ENCODE peak calls at places on chromosomes 6 and 20, in four cellular contexts. One of them, this sample, is unnamed.

GRCh38 chr6:12482386-12482785 is 192.2 kb downstream of the EDN1 start:
- ATAC-seq in activated CD8-positive, alpha-beta memory T cell treated with anti-CD3 and anti-CD28 coated beads, Interleukin-2, amount 10 ng/mL, durations not matched to agents 7 days and 5 days: no peak
- ATAC-seq in heart left ventricle: no peak
- ATAC-seq in body of pancreas: no peak
- ATAC-seq in this sample: no peak

GRCh38 chr6:162736933-162737332 is 9.2 kb downstream of the PACRG start:
- ATAC-seq in body of pancreas: no peak
- ATAC-seq in heart left ventricle: peak
- ATAC-seq in activated CD8-positive, alpha-beta memory T cell treated with anti-CD3 and anti-CD28 coated beads, Interleukin-2, amount 10 ng/mL, durations not matched to agents 7 days and 5 days: no peak
- ATAC-seq in this sample: no peak

GRCh38 chr6:129243377-129243776 is 360.4 kb downstream of the LAMA2 start:
- ATAC-seq in body of pancreas: no peak
- ATAC-seq in activated CD8-positive, alpha-beta memory T cell treated with anti-CD3 and anti-CD28 coated beads, Interleukin-2, amount 10 ng/mL, durations not matched to agents 7 days and 5 days: no peak
- ATAC-seq in heart left ventricle: peak
- ATAC-seq in this sample: no peak

GRCh38 chr6:132401120-132401940 is at the start of gene MOXD1:
- ATAC-seq in activated CD8-positive, alpha-beta memory T cell treated with anti-CD3 and anti-CD28 coated beads, Interleukin-2, amount 10 ng/mL, durations not matched to agents 7 days and 5 days: peak
- ATAC-seq in body of pancreas: peak
- ATAC-seq in heart left ventricle: peak
- ATAC-seq in this sample: peak

GRCh38 chr6:160952633-160953281 is 38.8 kb upstream of the MAP3K4 start:
- ATAC-seq in activated CD8-positive, alpha-beta memory T cell treated with anti-CD3 and anti-CD28 coated beads, Interleukin-2, amount 10 ng/mL, durations not matched to agents 7 days and 5 days: no peak
- ATAC-seq in heart left ventricle: no peak
- ATAC-seq in body of pancreas: no peak
- ATAC-seq in this sample: no peak

GRCh38 chr6:57207141-57207540 is 15.0 kb downstream of the RAB23 start:
- ATAC-seq in heart left ventricle: no peak
- ATAC-seq in body of pancreas: no peak
- ATAC-seq in activated CD8-positive, alpha-beta memory T cell treated with anti-CD3 and anti-CD28 coated beads, Interleukin-2, amount 10 ng/mL, durations not matched to agents 7 days and 5 days: no peak
- ATAC-seq in this sample: peak

GRCh38 chr6:2733324-2733723 is 17.4 kb downstream of the MYLK4 start:
- ATAC-seq in activated CD8-positive, alpha-beta memory T cell treated with anti-CD3 and anti-CD28 coated beads, Interleukin-2, amount 10 ng/mL, durations not matched to agents 7 days and 5 days: peak
- ATAC-seq in heart left ventricle: peak
- ATAC-seq in body of pancreas: no peak
- ATAC-seq in this sample: peak

GRCh38 chr6:122696853-122697252 is 82.7 kb upstream of the FABP7 start:
- ATAC-seq in activated CD8-positive, alpha-beta memory T cell treated with anti-CD3 and anti-CD28 coated beads, Interleukin-2, amount 10 ng/mL, durations not matched to agents 7 days and 5 days: no peak
- ATAC-seq in heart left ventricle: no peak
- ATAC-seq in body of pancreas: no peak
- ATAC-seq in this sample: no peak

GRCh38 chr6:145372671-145373123 is 362.6 kb downstream of the EPM2A start:
- ATAC-seq in body of pancreas: no peak
- ATAC-seq in heart left ventricle: peak
- ATAC-seq in activated CD8-positive, alpha-beta memory T cell treated with anti-CD3 and anti-CD28 coated beads, Interleukin-2, amount 10 ng/mL, durations not matched to agents 7 days and 5 days: peak
- ATAC-seq in this sample: peak

GRCh38 chr6:81875776-81876293 is 123.4 kb upstream of the TENT5A start:
- ATAC-seq in activated CD8-positive, alpha-beta memory T cell treated with anti-CD3 and anti-CD28 coated beads, Interleukin-2, amount 10 ng/mL, durations not matched to agents 7 days and 5 days: no peak
- ATAC-seq in heart left ventricle: no peak
- ATAC-seq in body of pancreas: no peak
- ATAC-seq in this sample: no peak

GRCh38 chr6:50850223-50850751 is 31.6 kb downstream of the TFAP2B start:
- ATAC-seq in body of pancreas: peak
- ATAC-seq in activated CD8-positive, alpha-beta memory T cell treated with anti-CD3 and anti-CD28 coated beads, Interleukin-2, amount 10 ng/mL, durations not matched to agents 7 days and 5 days: no peak
- ATAC-seq in heart left ventricle: no peak
- ATAC-seq in this sample: no peak

GRCh38 chr6:44193307-44193910 is 23.3 kb upstream of the MYMX start:
- ATAC-seq in body of pancreas: no peak
- ATAC-seq in heart left ventricle: no peak
- ATAC-seq in activated CD8-positive, alpha-beta memory T cell treated with anti-CD3 and anti-CD28 coated beads, Interleukin-2, amount 10 ng/mL, durations not matched to agents 7 days and 5 days: no peak
- ATAC-seq in this sample: no peak

GRCh38 chr20:37381621-37382538 is 35.9 kb downstream of the SRC start:
- ATAC-seq in activated CD8-positive, alpha-beta memory T cell treated with anti-CD3 and anti-CD28 coated beads, Interleukin-2, amount 10 ng/mL, durations not matched to agents 7 days and 5 days: no peak
- ATAC-seq in heart left ventricle: no peak
- ATAC-seq in body of pancreas: no peak
- ATAC-seq in this sample: no peak

GRCh38 chr6:168201383-168201782 is 118.2 kb downstream of the DACT2 start:
- ATAC-seq in activated CD8-positive, alpha-beta memory T cell treated with anti-CD3 and anti-CD28 coated beads, Interleukin-2, amount 10 ng/mL, durations not matched to agents 7 days and 5 days: no peak
- ATAC-seq in body of pancreas: peak
- ATAC-seq in heart left ventricle: no peak
- ATAC-seq in this sample: no peak

GRCh38 chr6:89997456-89998445 is 103.5 kb downstream of the GJA10 start:
- ATAC-seq in activated CD8-positive, alpha-beta memory T cell treated with anti-CD3 and anti-CD28 coated beads, Interleukin-2, amount 10 ng/mL, durations not matched to agents 7 days and 5 days: no peak
- ATAC-seq in heart left ventricle: no peak
- ATAC-seq in body of pancreas: peak
- ATAC-seq in this sample: no peak

GRCh38 chr20:50305636-50306477 is 115.2 kb downstream of the CEBPB start:
- ATAC-seq in heart left ventricle: no peak
- ATAC-seq in activated CD8-positive, alpha-beta memory T cell treated with anti-CD3 and anti-CD28 coated beads, Interleukin-2, amount 10 ng/mL, durations not matched to agents 7 days and 5 days: no peak
- ATAC-seq in body of pancreas: no peak
- ATAC-seq in this sample: no peak

GRCh38 chr20:53739799-53740785 is 146.5 kb upstream of the ZNF217 start:
- ATAC-seq in heart left ventricle: no peak
- ATAC-seq in body of pancreas: no peak
- ATAC-seq in activated CD8-positive, alpha-beta memory T cell treated with anti-CD3 and anti-CD28 coated beads, Interleukin-2, amount 10 ng/mL, durations not matched to agents 7 days and 5 days: peak
- ATAC-seq in this sample: peak

GRCh38 chr6:39137235-39137634 is 22.2 kb upstream of the SAYSD1 start:
- ATAC-seq in heart left ventricle: no peak
- ATAC-seq in body of pancreas: no peak
- ATAC-seq in activated CD8-positive, alpha-beta memory T cell treated with anti-CD3 and anti-CD28 coated beads, Interleukin-2, amount 10 ng/mL, durations not matched to agents 7 days and 5 days: peak
- ATAC-seq in this sample: no peak

GRCh38 chr6:169454204-169454871 is 200.7 kb upstream of the THBS2 start:
- ATAC-seq in body of pancreas: no peak
- ATAC-seq in activated CD8-positive, alpha-beta memory T cell treated with anti-CD3 and anti-CD28 coated beads, Interleukin-2, amount 10 ng/mL, durations not matched to agents 7 days and 5 days: no peak
- ATAC-seq in heart left ventricle: no peak
- ATAC-seq in this sample: no peak

GRCh38 chr20:50799890-50800550 is 5.2 kb downstream of the BCAS4 start:
- ATAC-seq in body of pancreas: no peak
- ATAC-seq in activated CD8-positive, alpha-beta memory T cell treated with anti-CD3 and anti-CD28 coated beads, Interleukin-2, amount 10 ng/mL, durations not matched to agents 7 days and 5 days: no peak
- ATAC-seq in heart left ventricle: no peak
- ATAC-seq in this sample: no peak

GRCh38 chr20:32945710-32946221 is 58.5 kb downstream of the SUN5 start:
- ATAC-seq in body of pancreas: no peak
- ATAC-seq in activated CD8-positive, alpha-beta memory T cell treated with anti-CD3 and anti-CD28 coated beads, Interleukin-2, amount 10 ng/mL, durations not matched to agents 7 days and 5 days: peak
- ATAC-seq in heart left ventricle: no peak
- ATAC-seq in this sample: peak

GRCh38 chr6:143395699-143396098 is 54.8 kb downstream of the ADAT2 start:
- ATAC-seq in activated CD8-positive, alpha-beta memory T cell treated with anti-CD3 and anti-CD28 coated beads, Interleukin-2, amount 10 ng/mL, durations not matched to agents 7 days and 5 days: no peak
- ATAC-seq in body of pancreas: no peak
- ATAC-seq in heart left ventricle: no peak
- ATAC-seq in this sample: no peak

GRCh38 chr20:37657924-37658800 is 35.7 kb upstream of the CTNNBL1 start:
- ATAC-seq in activated CD8-positive, alpha-beta memory T cell treated with anti-CD3 and anti-CD28 coated beads, Interleukin-2, amount 10 ng/mL, durations not matched to agents 7 days and 5 days: no peak
- ATAC-seq in heart left ventricle: no peak
- ATAC-seq in body of pancreas: no peak
- ATAC-seq in this sample: no peak

GRCh38 chr6:90044182-90044832 is 150.0 kb downstream of the GJA10 start:
- ATAC-seq in body of pancreas: no peak
- ATAC-seq in heart left ventricle: no peak
- ATAC-seq in activated CD8-positive, alpha-beta memory T cell treated with anti-CD3 and anti-CD28 coated beads, Interleukin-2, amount 10 ng/mL, durations not matched to agents 7 days and 5 days: peak
- ATAC-seq in this sample: peak

GRCh38 chr20:47466704-47467459 is 34.8 kb upstream of the NCOA3 start:
- ATAC-seq in activated CD8-positive, alpha-beta memory T cell treated with anti-CD3 and anti-CD28 coated beads, Interleukin-2, amount 10 ng/mL, durations not matched to agents 7 days and 5 days: no peak
- ATAC-seq in heart left ventricle: no peak
- ATAC-seq in body of pancreas: no peak
- ATAC-seq in this sample: no peak

GRCh38 chr6:143195349-143195845 is 134.7 kb downstream of the AIG1 start:
- ATAC-seq in activated CD8-positive, alpha-beta memory T cell treated with anti-CD3 and anti-CD28 coated beads, Interleukin-2, amount 10 ng/mL, durations not matched to agents 7 days and 5 days: no peak
- ATAC-seq in body of pancreas: no peak
- ATAC-seq in heart left ventricle: peak
- ATAC-seq in this sample: no peak

GRCh38 chr6:143542915-143543314 is 31.4 kb upstream of the FUCA2 start:
- ATAC-seq in activated CD8-positive, alpha-beta memory T cell treated with anti-CD3 and anti-CD28 coated beads, Interleukin-2, amount 10 ng/mL, durations not matched to agents 7 days and 5 days: no peak
- ATAC-seq in heart left ventricle: no peak
- ATAC-seq in body of pancreas: no peak
- ATAC-seq in this sample: peak

GRCh38 chr6:107976267-107976783 is 18.3 kb upstream of the SEC63 start:
- ATAC-seq in body of pancreas: no peak
- ATAC-seq in heart left ventricle: no peak
- ATAC-seq in activated CD8-positive, alpha-beta memory T cell treated with anti-CD3 and anti-CD28 coated beads, Interleukin-2, amount 10 ng/mL, durations not matched to agents 7 days and 5 days: no peak
- ATAC-seq in this sample: no peak

GRCh38 chr6:134117409-134117808 is 65.0 kb upstream of the SLC2A12 start:
- ATAC-seq in body of pancreas: no peak
- ATAC-seq in activated CD8-positive, alpha-beta memory T cell treated with anti-CD3 and anti-CD28 coated beads, Interleukin-2, amount 10 ng/mL, durations not matched to agents 7 days and 5 days: peak
- ATAC-seq in heart left ventricle: no peak
- ATAC-seq in this sample: no peak

GRCh38 chr6:164109770-164110140 is 695.2 kb downstream of the QKI start:
- ATAC-seq in activated CD8-positive, alpha-beta memory T cell treated with anti-CD3 and anti-CD28 coated beads, Interleukin-2, amount 10 ng/mL, durations not matched to agents 7 days and 5 days: no peak
- ATAC-seq in heart left ventricle: peak
- ATAC-seq in body of pancreas: peak
- ATAC-seq in this sample: no peak

GRCh38 chr20:50837532-50838321 is 42.9 kb downstream of the BCAS4 start:
- ATAC-seq in activated CD8-positive, alpha-beta memory T cell treated with anti-CD3 and anti-CD28 coated beads, Interleukin-2, amount 10 ng/mL, durations not matched to agents 7 days and 5 days: peak
- ATAC-seq in heart left ventricle: peak
- ATAC-seq in body of pancreas: no peak
- ATAC-seq in this sample: peak

GRCh38 chr6:43229803-43230239 is 540 bp upstream of the DNPH1 start:
- ATAC-seq in activated CD8-positive, alpha-beta memory T cell treated with anti-CD3 and anti-CD28 coated beads, Interleukin-2, amount 10 ng/mL, durations not matched to agents 7 days and 5 days: no peak
- ATAC-seq in heart left ventricle: no peak
- ATAC-seq in body of pancreas: no peak
- ATAC-seq in this sample: peak

GRCh38 chr6:26017567-26017966 is 55.0 kb downstream of the TRIM38 start:
- ATAC-seq in activated CD8-positive, alpha-beta memory T cell treated with anti-CD3 and anti-CD28 coated beads, Interleukin-2, amount 10 ng/mL, durations not matched to agents 7 days and 5 days: peak
- ATAC-seq in body of pancreas: no peak
- ATAC-seq in heart left ventricle: peak
- ATAC-seq in this sample: peak